ENCODE peak calls at places on chromosomes 11 and 22, in four cellular contexts. K is germinal center; B is hypothalamus; X is activated naive CD4-positive, alpha-beta T cell. M is an unnamed sample.

GRCh38 chr22:42869888-42870480 is 12.9 kb upstream of the ARFGAP3 start:
- DNase-seq in K (no peak), X (no peak), B (no peak), M (no peak)

GRCh38 chr22:29563652-29564460 is 10.3 kb upstream of the THOC5 start:
- DNase-seq in B (no peak), X (no peak), K (no peak), M (no peak)

GRCh38 chr11:80898910-80899309 is 1458.1 kb upstream of the TENM4 start:
- DNase-seq in K (no peak), X (no peak), B (no peak), M (no peak)

GRCh38 chr22:23789121-23789520 is 2.4 kb downstream of the SMARCB1 start:
- DNase-seq in K (no peak), X (no peak), B (no peak), M (no peak)

GRCh38 chr22:40383905-40384304 is 13.5 kb downstream of the SGSM3 start:
- DNase-seq in B (no peak), X (no peak), K (no peak), M (no peak)

GRCh38 chr11:119149371-119150275 is 771 bp downstream of the ABCG4 start:
- DNase-seq in B (no peak), K (no peak), X (no peak), M (no peak)

GRCh38 chr11:15157181-15157580 is 42.5 kb downstream of the INSC start:
- DNase-seq in X (no peak), B (no peak), K (no peak), M (no peak)

GRCh38 chr11:27557223-27557622 is 50.7 kb upstream of the LIN7C start:
- DNase-seq in X (no peak), K (no peak), B (no peak), M (no peak)

GRCh38 chr11:12441081-12441801 is 63.9 kb downstream of the PARVA start:
- DNase-seq in X (no peak), B (no peak), K (no peak), M (no peak)

GRCh38 chr11:116046127-116046526 is 541.9 kb upstream of the CADM1 start:
- DNase-seq in B (no peak), X (no peak), K (no peak), M (no peak)

GRCh38 chr11:100759856-100760255 is 72.8 kb downstream of the ARHGAP42 start:
- DNase-seq in X (no peak), B (no peak), K (no peak), M (no peak)

GRCh38 chr11:2127357-2127971 is 11.7 kb downstream of the IGF2 start:
- DNase-seq in B (no peak), K (no peak), X (no peak), M (no peak)

GRCh38 chr11:114167355-114168085 is 108.0 kb downstream of the ZBTB16 start:
- DNase-seq in K (no peak), X (no peak), B (no peak), M (no peak)